ENCODE peak calls at places on chromosomes 6 and 20, in seven cellular contexts. Y, U, H, G, E, X and I are unnamed samples.
A peak's percentile ranks its signal among the peaks of the same experiment; 100 is the strongest.

GRCh38 chr20:20292472-20292871 is 75.4 kb upstream of the INSM1 start:
- DNase-seq in Y (no peak), E (no peak), X (no peak), U (no peak), G (no peak), H (no peak), I (no peak)

GRCh38 chr20:34500823-34501222 is 15.4 kb upstream of the DYNLRB1 start:
- DNase-seq in E (no peak), Y (no peak), G (no peak), H (no peak), U (no peak), X (no peak), I (no peak)

GRCh38 chr6:111921108-111921507 is 47.9 kb upstream of the FYN start:
- DNase-seq in G (no peak), Y (no peak), X (no peak), E (no peak), H (no peak), U (no peak), I (no peak)

GRCh38 chr20:49287555-49288249 is 9.8 kb upstream of the ZNFX1 start:
- DNase-seq in G (no peak), U (no peak), X (no peak), Y (no peak), H (peak; percentile 73), E (no peak), I (no peak)

GRCh38 chr6:144252289-144252688 is 32.8 kb upstream of the UTRN start:
- DNase-seq in U (no peak), G (no peak), H (no peak), Y (no peak), X (no peak), E (no peak), I (no peak)

GRCh38 chr6:89199571-89199970 is 17.6 kb downstream of the GABRR1 start:
- DNase-seq in G (no peak), X (no peak), Y (no peak), U (no peak), H (no peak), E (no peak), I (no peak)

GRCh38 chr6:170393807-170394399 is 87.3 kb downstream of the FAM120B start:
- DNase-seq in U (no peak), E (no peak), X (no peak), Y (no peak), G (no peak), H (peak; percentile 19), I (no peak)

GRCh38 chr20:8304124-8304800 is 172.2 kb downstream of the PLCB1 start:
- DNase-seq in X (no peak), E (no peak), G (no peak), U (no peak), H (no peak), Y (no peak), I (no peak)

GRCh38 chr6:98821739-98822405 is 12.5 kb upstream of the POU3F2 start:
- DNase-seq in U (no peak), H (no peak), Y (no peak), G (no peak), X (no peak), E (no peak), I (no peak)

GRCh38 chr6:36079596-36079995 is 50.7 kb upstream of the MAPK13 start:
- DNase-seq in H (no peak), X (no peak), U (no peak), Y (no peak), G (no peak), E (no peak), I (no peak)

GRCh38 chr6:28789553-28790083 is 134.2 kb downstream of the TRIM27 start:
- DNase-seq in Y (no peak), U (no peak), E (no peak), G (no peak), H (peak; percentile 68), X (peak; percentile 17), I (no peak)

GRCh38 chr6:118781897-118782296 is 112.1 kb upstream of the ASF1A start:
- DNase-seq in E (no peak), G (no peak), H (no peak), U (no peak), X (no peak), Y (no peak), I (no peak)

GRCh38 chr6:10511477-10511876 is 9.7 kb upstream of the GCNT2 start:
- DNase-seq in Y (no peak), H (no peak), X (no peak), E (no peak), G (no peak), U (no peak), I (no peak)

GRCh38 chr6:129672883-129673631 is 36.9 kb downstream of the ARHGAP18 start:
- DNase-seq in U (no peak), X (no peak), H (peak; percentile 87), Y (no peak), G (no peak), E (no peak), I (no peak)

GRCh38 chr6:30360139-30360538 is 15.2 kb downstream of the RPP21 start:
- DNase-seq in U (no peak), H (no peak), E (no peak), Y (no peak), X (no peak), G (no peak), I (no peak)

GRCh38 chr6:30361661-30362060 is 16.7 kb downstream of the RPP21 start:
- DNase-seq in G (no peak), E (no peak), X (no peak), H (no peak), Y (no peak), U (no peak), I (no peak)

GRCh38 chr6:30359276-30359675 is 14.3 kb downstream of the RPP21 start:
- DNase-seq in Y (no peak), E (no peak), H (no peak), G (no peak), U (no peak), X (no peak), I (no peak)

GRCh38 chr6:30363459-30363858 is 18.5 kb downstream of the RPP21 start:
- DNase-seq in X (no peak), Y (no peak), G (no peak), E (no peak), H (no peak), U (no peak), I (no peak)

DNA sequence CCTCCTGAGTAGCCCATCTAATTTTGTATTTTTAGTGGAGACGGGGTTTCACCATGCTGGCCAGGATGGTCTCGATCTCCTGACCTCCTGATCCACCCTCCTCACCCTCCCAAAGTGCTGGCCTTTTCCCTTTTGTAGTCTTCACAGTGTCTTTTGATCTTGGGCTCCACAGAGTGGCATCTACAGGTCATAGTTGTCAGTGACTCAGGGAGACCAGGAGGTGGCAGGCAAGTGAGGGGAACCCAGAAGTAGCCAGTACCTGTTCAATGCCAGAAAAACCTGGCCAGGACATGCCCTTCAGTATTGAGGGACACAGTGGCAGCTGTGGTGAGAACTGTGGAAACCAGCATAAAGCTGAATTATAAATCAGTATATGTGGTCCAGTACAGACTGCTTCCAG is 19.6 kb downstream of the RPP21 start:
- DNase-seq in Y (no peak), H (no peak), X (no peak), E (no peak), U (no peak), G (no peak), I (no peak)
- TF ChIP-seq CTCF in Y (no peak), H (no peak), X (no peak), E (no peak), U (no peak), G (no peak), I (no peak)

DNA sequence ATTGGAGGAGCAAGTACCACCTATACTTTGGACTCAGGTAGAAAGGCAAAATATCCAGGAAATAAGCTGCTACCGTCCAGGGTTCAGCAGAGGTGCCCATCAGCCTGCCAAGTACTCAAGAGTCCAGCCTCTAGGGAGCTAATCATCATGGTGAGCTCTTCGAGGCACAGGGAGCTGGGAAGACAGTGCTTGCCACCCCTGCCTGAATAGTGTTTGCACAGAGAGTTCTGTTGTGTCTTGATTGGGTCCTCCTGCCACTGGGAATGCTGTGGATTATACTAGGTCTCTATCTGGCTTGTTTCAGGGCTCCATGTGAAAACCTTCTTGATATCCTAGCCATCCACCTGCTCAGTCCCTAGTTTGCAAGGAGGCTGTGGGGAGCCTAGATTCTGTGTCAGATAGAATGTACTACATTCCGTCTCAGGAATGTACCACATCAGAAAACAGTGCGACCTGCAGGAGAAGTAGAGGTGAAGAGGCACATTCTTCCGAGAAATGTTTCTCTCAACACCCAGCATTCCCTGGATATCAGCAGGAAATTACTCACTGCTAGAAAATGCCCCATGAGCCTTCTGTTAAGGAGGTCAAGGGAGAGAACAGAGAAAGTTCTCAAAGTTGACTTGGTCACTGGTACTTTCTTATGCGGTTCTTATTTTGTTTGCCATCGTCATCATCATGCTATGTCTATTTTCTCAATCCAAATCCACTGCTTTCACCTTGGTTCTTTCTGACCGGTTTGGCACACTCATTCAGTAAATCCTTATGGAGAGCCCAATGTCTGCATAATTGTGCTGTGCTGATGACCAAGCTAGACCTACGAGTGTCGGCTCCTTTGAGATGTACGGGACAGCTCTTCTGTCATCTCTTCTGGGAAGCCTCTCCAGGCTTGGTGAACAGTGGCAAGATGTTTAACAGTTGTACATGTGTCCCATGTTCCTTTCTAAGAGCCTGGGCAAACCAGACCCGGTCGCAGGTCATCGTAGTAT is 30.7 kb downstream of the PTPN1 start:
- DNase-seq in U (no peak), E (no peak), Y (no peak), G (peak; percentile 56), X (no peak), H (peak; percentile 93), I (no peak)
- TF ChIP-seq POLR2A in U (no peak), E (no peak), Y (no peak), G (no peak), X (no peak), H (no peak), I (no peak)

GRCh38 chr20:63475209-63475608 is 2.8 kb upstream of the KCNQ2 start:
- DNase-seq in H (peak; percentile 18), G (peak; percentile 65), E (no peak), U (no peak), X (no peak), Y (no peak), I (no peak)

GRCh38 chr20:63478346-63479302 is 6.2 kb upstream of the KCNQ2 start:
- DNase-seq in X (no peak), H (no peak), G (no peak), Y (no peak), U (no peak), E (no peak), I (no peak)

GRCh38 chr20:63481503-63481902 is 9.0 kb upstream of the KCNQ2 start:
- DNase-seq in E (no peak), X (no peak), Y (no peak), U (no peak), H (no peak), G (no peak), I (no peak)

GRCh38 chr20:63477061-63477616 is 4.7 kb upstream of the KCNQ2 start:
- DNase-seq in G (no peak), E (no peak), Y (no peak), X (no peak), U (no peak), H (no peak), I (no peak)

DNA sequence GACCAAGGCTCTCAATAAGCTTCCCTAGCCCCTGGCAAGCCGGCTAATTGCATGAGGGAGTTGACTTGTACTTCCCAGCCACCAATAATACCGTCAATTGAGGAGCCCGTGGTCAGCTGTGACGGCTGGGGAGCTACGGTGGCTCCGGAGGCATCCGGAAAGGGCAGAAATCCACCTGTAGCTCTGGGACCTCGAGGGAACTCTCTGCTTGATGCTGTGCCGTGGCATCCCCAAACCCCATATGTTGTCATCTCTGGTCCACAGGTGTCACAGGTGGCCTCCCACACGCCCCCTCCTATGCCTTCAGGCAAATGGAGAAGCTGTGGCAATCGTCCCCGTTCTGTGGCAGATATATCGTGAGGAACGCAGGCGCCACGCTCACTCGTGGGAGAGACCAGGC is 5.5 kb upstream of the KCNQ2 start:
- DNase-seq in X (no peak), G (no peak), Y (no peak), U (no peak), E (no peak), H (no peak), I (no peak)
- H3K27me3 ChIP-seq in X (no peaks in the 10 kb centered on the region), G (peaks cover 32% of the 10 kb centered on the region), Y (peaks cover 2% of the 10 kb centered on the region), U (no peaks in the 10 kb centered on the region), E (peaks cover 100% of the 10 kb centered on the region), H (peaks cover 70% of the 10 kb centered on the region), I (peaks cover 17% of the 10 kb centered on the region)

GRCh38 chr6:63351995-63352586 is 32.3 kb upstream of the LGSN start:
- DNase-seq in Y (no peak), G (no peak), H (peak; percentile 73), X (no peak), U (no peak), E (no peak), I (no peak)
- TF ChIP-seq CTCF in Y (no peak), G (peak; percentile 54), H (peak; percentile 58), X (no peak), U (no peak), E (no peak), I (peak; percentile 75)